ENCODE peak calls at places on chromosomes 12 and 14, in four cellular contexts. E is GM12878, P is stomach, V is left lung. Q is an unnamed sample.

GRCh38 chr12:93704625-93705024 is 27.4 kb downstream of the CRADD start:
- DNase-seq in E (no peak), P (no peak), V (no peak), Q (no peak)

GRCh38 chr12:85825751-85826150 is 10.5 kb downstream of the RASSF9 start:
- DNase-seq in E (no peak), P (no peak), V (no peak), Q (no peak)

GRCh38 chr12:52611080-52611468 is 7.3 kb downstream of the KRT73 start:
- DNase-seq in E (no peak), P (no peak), V (no peak), Q (no peak)

GRCh38 chr12:11743748-11744147 is 94.3 kb downstream of the ETV6 start:
- DNase-seq in E (no peak), P (no peak), V (no peak), Q (no peak)

GRCh38 chr12:69405466-69405865 is 45.9 kb downstream of the YEATS4 start:
- DNase-seq in E (no peak), P (no peak), V (peak), Q (no peak)

GRCh38 chr12:122345042-122345441 is 77.4 kb downstream of the CLIP1 start:
- DNase-seq in E (no peak), P (no peak), V (no peak), Q (no peak)

GRCh38 chr14:22434030-22434429 is 155.0 kb downstream of the DAD1 start:
- DNase-seq in E (no peak), P (no peak), V (no peak), Q (no peak)

GRCh38 chr12:111363578-111363977 is 5.3 kb downstream of the PHETA1 start:
- DNase-seq in E (no peak), P (no peak), V (no peak), Q (no peak)

GRCh38 chr14:51453869-51454268 is 197.8 kb upstream of the FRMD6 start:
- DNase-seq in E (no peak), P (no peak), V (no peak), Q (no peak)

GRCh38 chr12:103915306-103915705 is 14.9 kb upstream of the HSP90B1 start:
- DNase-seq in E (no peak), P (no peak), V (no peak), Q (no peak)

GRCh38 chr14:101118746-101119610 is 215.5 kb upstream of the RTL1 start:
- DNase-seq in E (no peak), P (peak), V (peak), Q (no peak)

GRCh38 chr14:74698471-74698870 is 14.4 kb downstream of the AREL1 start:
- DNase-seq in E (no peak), P (no peak), V (no peak), Q (no peak)

GRCh38 chr12:21773263-21773741 is 1.2 kb downstream of the KCNJ8 start:
- DNase-seq in E (no peak), P (no peak), V (peak), Q (no peak)
- TF ChIP-seq CTCF in E (no peak), P (no peak), V (no peak), Q (peak)

DNA sequence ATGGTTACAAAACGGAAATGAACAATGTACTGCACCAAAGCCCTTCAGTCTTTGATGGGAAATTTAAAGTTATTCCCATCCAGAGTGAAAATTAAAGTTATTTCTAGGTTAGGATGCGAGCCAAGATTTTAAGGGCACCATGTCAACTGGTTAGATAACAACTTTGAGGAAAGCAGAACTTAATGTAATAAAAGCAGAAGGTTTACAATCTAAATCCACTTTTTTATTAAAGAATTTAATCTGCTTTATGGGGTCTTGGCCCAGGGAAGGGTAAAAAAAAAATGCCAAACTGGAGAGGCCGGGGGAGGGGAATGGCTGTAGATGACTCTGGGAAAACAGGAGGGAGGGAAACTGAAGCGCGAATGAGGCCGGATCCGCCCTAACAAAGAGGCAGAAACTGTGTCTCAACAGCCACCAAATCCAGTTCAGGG is 108.2 kb upstream of the ATF7IP start:
- DNase-seq in E (no peak), P (no peak), V (no peak), Q (no peak)
- H3K4me3 ChIP-seq in E (no peak), P (peak), V (no peak), Q (no peak)

DNA sequence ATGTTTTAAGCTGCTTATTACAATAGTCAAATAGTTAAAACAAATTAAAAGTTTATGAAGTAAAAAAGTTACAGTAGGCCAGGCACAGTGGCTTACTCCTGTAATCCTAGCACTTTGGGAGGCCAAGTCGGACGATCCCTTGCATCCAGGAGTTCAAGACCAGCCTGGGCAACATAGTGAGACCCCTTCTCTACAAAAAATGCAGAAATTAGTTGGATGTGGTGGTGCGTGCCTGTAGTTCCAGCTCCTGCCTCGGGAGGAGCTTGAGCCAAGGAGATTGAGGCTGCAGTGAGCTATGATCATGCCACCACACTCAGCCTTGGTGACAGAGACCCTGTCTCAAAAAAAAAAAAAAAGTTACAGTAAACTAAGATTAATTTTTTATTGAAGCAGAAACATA is 142.6 kb downstream of the MIPOL1 start:
- DNase-seq in E (no peak), P (no peak), V (no peak), Q (no peak)
- TF ChIP-seq CTCF in E (no peak), P (no peak), V (no peak), Q (no peak)

GRCh38 chr14:20969336-20969735 is 14.0 kb downstream of the RNASE2 start:
- DNase-seq in E (no peak), P (no peak), V (no peak), Q (no peak)
- H3K4me3 ChIP-seq in E (no peak), P (no peak), V (no peak), Q (no peak)